ENCODE peak calls at places on chromosomes 7 and 10, in eight cellular contexts. One of them, this sample, is unnamed.
A peak's percentile ranks its signal among the peaks of the same experiment; 100 is the strongest.

GRCh38 chr7:82789883-82790609 is 346.5 kb upstream of the CACNA2D1 start:
- DNase-seq in progenitor cell of endocrine pancreas: no peak
- DNase-seq in heart left ventricle: no peak
- DNase-seq in hepatocyte: no peak
- DNase-seq in lower leg skin: no peak
- DNase-seq in GM12865: no peak
- DNase-seq in dorsolateral prefrontal cortex: no peak
- DNase-seq in IMR-90: peak; percentile 77
- DNase-seq in this sample: no peak

GRCh38 chr10:48509974-48510692 is 94.7 kb downstream of the ARHGAP22 start:
- DNase-seq in progenitor cell of endocrine pancreas: no peak
- DNase-seq in heart left ventricle: no peak
- DNase-seq in hepatocyte: no peak
- DNase-seq in lower leg skin: no peak
- DNase-seq in GM12865: peak; percentile 36
- DNase-seq in dorsolateral prefrontal cortex: no peak
- DNase-seq in IMR-90: no peak
- DNase-seq in this sample: peak; percentile 39

GRCh38 chr10:122435212-122435827 is 19.1 kb upstream of the ARMS2 start:
- DNase-seq in progenitor cell of endocrine pancreas: no peak
- DNase-seq in heart left ventricle: no peak
- DNase-seq in hepatocyte: peak; percentile 66
- DNase-seq in lower leg skin: no peak
- DNase-seq in GM12865: peak; percentile 35
- DNase-seq in dorsolateral prefrontal cortex: no peak
- DNase-seq in IMR-90: peak; percentile 55
- DNase-seq in this sample: no peak

GRCh38 chr7:70154521-70155180 is 556.4 kb downstream of the AUTS2 start:
- DNase-seq in progenitor cell of endocrine pancreas: no peak
- DNase-seq in heart left ventricle: no peak
- DNase-seq in hepatocyte: no peak
- DNase-seq in lower leg skin: no peak
- DNase-seq in GM12865: no peak
- DNase-seq in dorsolateral prefrontal cortex: no peak
- DNase-seq in IMR-90: no peak
- DNase-seq in this sample: no peak

GRCh38 chr10:114239117-114239993 is at the start of gene VWA2:
- DNase-seq in progenitor cell of endocrine pancreas: peak; percentile 66
- DNase-seq in heart left ventricle: peak; percentile 72
- DNase-seq in hepatocyte: peak; percentile 80
- DNase-seq in lower leg skin: no peak
- DNase-seq in GM12865: peak; percentile 42
- DNase-seq in dorsolateral prefrontal cortex: no peak
- DNase-seq in IMR-90: no peak
- DNase-seq in this sample: peak; percentile 76

GRCh38 chr10:91891285-91892001 is 17.8 kb downstream of the FGFBP3 start:
- DNase-seq in progenitor cell of endocrine pancreas: no peak
- DNase-seq in heart left ventricle: no peak
- DNase-seq in hepatocyte: no peak
- DNase-seq in lower leg skin: no peak
- DNase-seq in GM12865: no peak
- DNase-seq in dorsolateral prefrontal cortex: no peak
- DNase-seq in IMR-90: peak; percentile 83
- DNase-seq in this sample: no peak

GRCh38 chr7:3691478-3692151 is 390.6 kb downstream of the SDK1 start:
- DNase-seq in progenitor cell of endocrine pancreas: no peak
- DNase-seq in heart left ventricle: no peak
- DNase-seq in hepatocyte: no peak
- DNase-seq in lower leg skin: no peak
- DNase-seq in GM12865: no peak
- DNase-seq in dorsolateral prefrontal cortex: no peak
- DNase-seq in IMR-90: no peak
- DNase-seq in this sample: no peak

GRCh38 chr7:47846117-47846836 is 102.0 kb downstream of the PKD1L1 start:
- DNase-seq in progenitor cell of endocrine pancreas: no peak
- DNase-seq in heart left ventricle: no peak
- DNase-seq in hepatocyte: no peak
- DNase-seq in lower leg skin: no peak
- DNase-seq in GM12865: no peak
- DNase-seq in dorsolateral prefrontal cortex: no peak
- DNase-seq in IMR-90: peak; percentile 49
- DNase-seq in this sample: no peak

GRCh38 chr7:11232462-11232861 is 258.8 kb downstream of the PHF14 start:
- DNase-seq in progenitor cell of endocrine pancreas: no peak
- DNase-seq in heart left ventricle: no peak
- DNase-seq in hepatocyte: no peak
- DNase-seq in lower leg skin: no peak
- DNase-seq in GM12865: no peak
- DNase-seq in dorsolateral prefrontal cortex: no peak
- DNase-seq in IMR-90: no peak
- DNase-seq in this sample: no peak

GRCh38 chr7:1323178-1324027 is 90.7 kb downstream of the UNCX start:
- DNase-seq in progenitor cell of endocrine pancreas: no peak
- DNase-seq in heart left ventricle: peak; percentile 57
- DNase-seq in hepatocyte: no peak
- DNase-seq in lower leg skin: no peak
- DNase-seq in GM12865: no peak
- DNase-seq in dorsolateral prefrontal cortex: peak; percentile 72
- DNase-seq in IMR-90: no peak
- DNase-seq in this sample: peak; percentile 71

DNA sequence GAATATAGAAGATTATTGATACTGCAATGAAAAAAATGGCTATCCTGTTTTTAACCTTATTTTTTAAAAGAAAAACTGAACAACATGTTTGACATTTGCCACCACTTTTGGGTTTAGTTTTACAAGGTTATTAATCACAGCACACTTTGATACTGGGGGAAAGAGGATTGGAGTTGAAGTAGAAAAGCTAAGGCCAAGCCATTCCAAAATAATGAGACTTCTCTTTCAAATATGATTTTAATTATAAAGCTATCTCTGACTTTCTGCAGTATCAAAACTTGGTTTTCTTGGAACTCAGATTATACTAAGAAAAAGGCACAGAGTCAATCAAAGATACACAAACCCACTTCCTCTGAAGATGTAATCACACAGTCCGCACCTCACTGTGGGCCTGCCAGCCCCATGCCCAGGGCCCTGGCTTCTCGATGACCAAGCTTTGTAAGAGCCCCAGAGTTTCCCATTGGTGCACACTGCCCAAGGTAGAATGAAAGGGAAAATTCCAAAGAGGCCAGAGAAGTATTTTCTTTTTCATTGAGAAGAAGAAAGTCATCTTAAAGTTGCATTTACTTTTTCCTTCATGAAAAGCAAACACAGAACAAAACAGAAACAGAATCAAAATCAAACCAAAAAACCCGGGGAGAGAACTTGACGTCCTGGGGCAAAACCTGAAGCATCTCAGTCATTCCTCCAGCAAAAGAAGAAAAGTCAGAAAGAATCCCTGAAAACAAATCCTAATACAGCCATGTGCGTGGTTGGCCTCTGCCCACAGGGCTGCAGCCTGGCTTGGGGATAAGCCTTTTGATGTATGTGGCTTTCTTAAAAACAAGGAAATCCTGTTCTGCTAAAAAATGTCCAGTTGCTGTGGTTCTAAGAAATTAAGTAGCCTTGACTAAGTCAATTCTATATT is 187.7 kb upstream of the KLF6 start:
- DNase-seq in progenitor cell of endocrine pancreas: no peak
- DNase-seq in heart left ventricle: no peak
- DNase-seq in hepatocyte: no peak
- DNase-seq in lower leg skin: no peak
- DNase-seq in GM12865: no peak
- DNase-seq in dorsolateral prefrontal cortex: no peak
- DNase-seq in IMR-90: no peak
- DNase-seq in this sample: no peak
- TF ChIP-seq CTCF in progenitor cell of endocrine pancreas: no peak
- TF ChIP-seq CTCF in heart left ventricle: no peak
- TF ChIP-seq CTCF in hepatocyte: no peak
- TF ChIP-seq CTCF in lower leg skin: no peak
- TF ChIP-seq CTCF in GM12865: no peak
- TF ChIP-seq CTCF in dorsolateral prefrontal cortex: no peak
- TF ChIP-seq CTCF in IMR-90: no peak
- TF ChIP-seq CTCF in this sample: no peak

GRCh38 chr7:87505122-87505521 is 29.6 kb upstream of the ABCB4 start:
- DNase-seq in progenitor cell of endocrine pancreas: no peak
- DNase-seq in heart left ventricle: no peak
- DNase-seq in hepatocyte: no peak
- DNase-seq in lower leg skin: no peak
- DNase-seq in GM12865: no peak
- DNase-seq in dorsolateral prefrontal cortex: no peak
- DNase-seq in IMR-90: peak; percentile 3
- DNase-seq in this sample: no peak

GRCh38 chr7:87510430-87510875 is 35.0 kb upstream of the ABCB4 start:
- DNase-seq in progenitor cell of endocrine pancreas: no peak
- DNase-seq in heart left ventricle: no peak
- DNase-seq in hepatocyte: no peak
- DNase-seq in lower leg skin: no peak
- DNase-seq in GM12865: no peak
- DNase-seq in dorsolateral prefrontal cortex: no peak
- DNase-seq in IMR-90: no peak
- DNase-seq in this sample: no peak

GRCh38 chr7:87505557-87506242 is 30.2 kb upstream of the ABCB4 start:
- DNase-seq in progenitor cell of endocrine pancreas: no peak
- DNase-seq in heart left ventricle: no peak
- DNase-seq in hepatocyte: no peak
- DNase-seq in lower leg skin: no peak
- DNase-seq in GM12865: no peak
- DNase-seq in dorsolateral prefrontal cortex: no peak
- DNase-seq in IMR-90: no peak
- DNase-seq in this sample: no peak

GRCh38 chr7:87507446-87507845 is 32.0 kb upstream of the ABCB4 start:
- DNase-seq in progenitor cell of endocrine pancreas: no peak
- DNase-seq in heart left ventricle: no peak
- DNase-seq in hepatocyte: no peak
- DNase-seq in lower leg skin: no peak
- DNase-seq in GM12865: no peak
- DNase-seq in dorsolateral prefrontal cortex: no peak
- DNase-seq in IMR-90: no peak
- DNase-seq in this sample: no peak

DNA sequence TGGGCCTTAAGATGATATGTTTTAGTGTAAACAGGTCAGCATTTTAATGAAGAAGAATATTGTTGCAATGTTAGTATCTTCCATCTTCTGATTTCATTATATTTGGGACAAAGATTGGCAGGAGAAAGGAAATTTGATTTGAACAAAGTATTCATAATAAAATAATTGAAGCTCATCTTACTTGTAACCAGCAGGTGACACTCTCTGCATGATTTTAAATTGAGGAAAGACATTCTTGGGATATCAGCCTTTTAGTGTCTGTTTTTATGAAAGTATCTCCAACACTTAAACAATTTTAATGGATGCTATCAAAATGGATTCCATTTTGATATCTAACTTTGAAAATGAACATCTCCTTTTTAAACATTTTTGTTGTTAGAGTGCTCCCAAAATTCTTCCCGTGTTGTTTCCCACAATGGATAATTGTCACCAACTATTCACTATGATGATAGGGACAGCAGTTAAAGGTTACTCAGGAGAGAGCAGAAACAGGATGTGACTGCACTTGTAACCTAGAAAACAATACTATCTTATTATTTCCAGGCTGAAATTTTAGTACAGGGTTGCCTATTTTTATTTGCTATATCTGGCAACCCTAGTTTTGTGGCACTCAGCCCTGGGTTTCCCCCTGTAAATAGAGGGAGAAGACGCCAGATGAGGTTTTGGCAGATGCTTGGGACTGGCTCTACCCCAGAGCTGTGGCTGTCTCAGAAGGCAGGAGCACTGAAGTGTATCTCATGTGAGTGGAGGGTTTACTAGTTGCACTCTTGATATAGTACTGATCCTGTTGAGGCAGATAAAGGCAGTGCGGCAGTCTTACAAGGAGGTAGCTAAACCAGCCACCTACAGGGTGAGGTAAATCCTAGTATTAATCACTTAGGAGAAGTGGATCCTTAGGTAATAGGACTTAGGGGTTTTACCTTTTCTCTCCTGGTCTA is 31.0 kb upstream of the ABCB4 start:
- DNase-seq in progenitor cell of endocrine pancreas: no peak
- DNase-seq in heart left ventricle: no peak
- DNase-seq in hepatocyte: no peak
- DNase-seq in lower leg skin: no peak
- DNase-seq in GM12865: peak; percentile 40
- DNase-seq in dorsolateral prefrontal cortex: no peak
- DNase-seq in IMR-90: peak; percentile 43
- DNase-seq in this sample: no peak
- TF ChIP-seq CTCF in progenitor cell of endocrine pancreas: peak; percentile 46
- TF ChIP-seq CTCF in heart left ventricle: peak; percentile 57
- TF ChIP-seq CTCF in hepatocyte: peak; percentile 44
- TF ChIP-seq CTCF in lower leg skin: no peak
- TF ChIP-seq CTCF in GM12865: peak; percentile 29
- TF ChIP-seq CTCF in dorsolateral prefrontal cortex: peak; percentile 41
- TF ChIP-seq CTCF in IMR-90: peak; percentile 70
- TF ChIP-seq CTCF in this sample: peak; percentile 64

DNA sequence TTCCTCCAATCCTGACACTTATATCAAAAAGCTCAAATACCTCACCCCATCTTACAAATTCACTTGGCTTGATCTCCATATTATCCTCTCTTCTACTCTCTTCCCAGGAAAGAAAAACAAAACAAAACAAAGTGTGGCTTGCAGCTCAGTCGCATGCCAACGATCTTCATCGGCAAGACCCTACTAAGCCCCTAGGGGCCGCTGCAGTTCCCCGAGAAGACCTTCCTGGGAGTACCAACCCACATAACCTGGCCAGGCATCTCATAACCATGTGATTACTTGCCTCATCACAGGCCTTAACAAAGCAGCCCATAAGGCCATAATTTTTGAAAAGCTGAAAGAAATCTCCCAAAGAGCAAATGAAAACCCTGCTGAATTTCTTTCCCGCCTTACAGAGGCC is 103.7 kb downstream of the ZNF92 start:
- DNase-seq in progenitor cell of endocrine pancreas: no peak
- DNase-seq in heart left ventricle: no peak
- DNase-seq in hepatocyte: peak; percentile 39
- DNase-seq in lower leg skin: no peak
- DNase-seq in GM12865: peak; percentile 7
- DNase-seq in dorsolateral prefrontal cortex: no peak
- DNase-seq in IMR-90: peak; percentile 5
- DNase-seq in this sample: no peak
- TF ChIP-seq CTCF in progenitor cell of endocrine pancreas: peak; percentile 55
- TF ChIP-seq CTCF in heart left ventricle: peak; percentile 11
- TF ChIP-seq CTCF in hepatocyte: peak; percentile 14
- TF ChIP-seq CTCF in lower leg skin: no peak
- TF ChIP-seq CTCF in GM12865: no peak
- TF ChIP-seq CTCF in dorsolateral prefrontal cortex: no peak
- TF ChIP-seq CTCF in IMR-90: no peak
- TF ChIP-seq CTCF in this sample: peak; percentile 65

DNA sequence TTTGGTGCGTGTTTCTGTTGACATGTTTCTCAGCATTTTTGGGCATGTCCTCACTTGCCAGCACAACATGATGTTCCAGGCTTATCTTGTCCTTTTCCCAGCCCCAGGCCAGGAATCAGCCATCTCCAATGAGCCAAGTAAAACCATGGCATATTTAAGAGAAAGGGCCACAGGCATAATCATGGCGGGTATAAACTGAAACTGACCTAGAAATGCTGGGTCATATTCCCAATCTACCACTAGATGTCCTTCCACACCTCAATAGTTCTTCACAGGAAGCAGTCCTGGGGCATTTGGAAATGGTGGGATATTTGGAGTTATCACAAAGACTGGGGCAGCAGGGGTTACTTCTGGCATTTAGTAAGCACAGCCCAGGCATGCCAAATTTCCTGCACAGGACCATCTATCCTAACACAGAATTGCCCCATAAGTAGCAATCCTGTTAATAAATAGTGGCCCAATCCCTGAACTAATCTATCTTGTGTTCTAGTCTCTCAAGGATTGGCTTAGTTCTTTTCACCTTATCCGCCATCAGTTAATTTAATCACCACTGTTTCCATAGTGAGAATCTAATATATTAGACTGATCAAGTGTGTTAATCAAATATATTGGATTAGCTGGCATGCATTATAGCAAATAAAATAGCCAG is 101.6 kb downstream of the NPSR1 start:
- DNase-seq in progenitor cell of endocrine pancreas: no peak
- DNase-seq in heart left ventricle: no peak
- DNase-seq in hepatocyte: peak; percentile 57
- DNase-seq in lower leg skin: no peak
- DNase-seq in GM12865: peak; percentile 37
- DNase-seq in dorsolateral prefrontal cortex: no peak
- DNase-seq in IMR-90: peak; percentile 45
- DNase-seq in this sample: no peak
- TF ChIP-seq CTCF in progenitor cell of endocrine pancreas: peak; percentile 67
- TF ChIP-seq CTCF in heart left ventricle: peak; percentile 51
- TF ChIP-seq CTCF in hepatocyte: peak; percentile 52
- TF ChIP-seq CTCF in lower leg skin: no peak
- TF ChIP-seq CTCF in GM12865: peak; percentile 45
- TF ChIP-seq CTCF in dorsolateral prefrontal cortex: peak; percentile 71
- TF ChIP-seq CTCF in IMR-90: peak; percentile 57
- TF ChIP-seq CTCF in this sample: peak; percentile 73

This sample was measured in type B pancreatic cell.